ENCODE peak calls at places on chromosomes 4 and X, in seven cellular contexts. One of them, this sample, is unnamed.

GRCh38 chrX:9127991-9128390 is 94.1 kb upstream of the FAM9B start:
- DNase-seq in astrocyte: no peak
- DNase-seq in activated T-cell treated with anti-CD3 and anti-CD28 coated beads for 48 hours: no peak
- DNase-seq in heart right ventricle: no peak
- DNase-seq in amniotic stem cell: no peak
- DNase-seq in fibroblast of the aortic adventitia: no peak
- DNase-seq in CD8-positive, alpha-beta memory T cell: no peak
- DNase-seq in this sample: no peak

GRCh38 chrX:43969504-43970501 is 3.4 kb downstream of the NDP start:
- DNase-seq in astrocyte: peak; percentile 65
- DNase-seq in activated T-cell treated with anti-CD3 and anti-CD28 coated beads for 48 hours: no peak
- DNase-seq in heart right ventricle: no peak
- DNase-seq in amniotic stem cell: no peak
- DNase-seq in fibroblast of the aortic adventitia: peak; percentile 56
- DNase-seq in CD8-positive, alpha-beta memory T cell: no peak
- DNase-seq in this sample: no peak

GRCh38 chr4:112655270-112655669 is 18.3 kb downstream of the LARP7 start:
- DNase-seq in astrocyte: no peak
- DNase-seq in activated T-cell treated with anti-CD3 and anti-CD28 coated beads for 48 hours: no peak
- DNase-seq in heart right ventricle: no peak
- DNase-seq in amniotic stem cell: no peak
- DNase-seq in fibroblast of the aortic adventitia: no peak
- DNase-seq in CD8-positive, alpha-beta memory T cell: no peak
- DNase-seq in this sample: no peak

GRCh38 chr4:174467107-174467506 is 55.2 kb downstream of the HPGD start:
- DNase-seq in astrocyte: peak; percentile 8
- DNase-seq in activated T-cell treated with anti-CD3 and anti-CD28 coated beads for 48 hours: no peak
- DNase-seq in heart right ventricle: no peak
- DNase-seq in amniotic stem cell: no peak
- DNase-seq in fibroblast of the aortic adventitia: peak; percentile 33
- DNase-seq in CD8-positive, alpha-beta memory T cell: no peak
- DNase-seq in this sample: no peak

GRCh38 chrX:136585960-136586359 is 53.9 kb downstream of the VGLL1 start:
- DNase-seq in astrocyte: no peak
- DNase-seq in activated T-cell treated with anti-CD3 and anti-CD28 coated beads for 48 hours: no peak
- DNase-seq in heart right ventricle: no peak
- DNase-seq in amniotic stem cell: no peak
- DNase-seq in fibroblast of the aortic adventitia: no peak
- DNase-seq in CD8-positive, alpha-beta memory T cell: no peak
- DNase-seq in this sample: no peak

GRCh38 chrX:112834016-112834855 is 6.4 kb downstream of the AMOT start:
- DNase-seq in astrocyte: peak; percentile 78
- DNase-seq in activated T-cell treated with anti-CD3 and anti-CD28 coated beads for 48 hours: no peak
- DNase-seq in heart right ventricle: no peak
- DNase-seq in amniotic stem cell: peak; percentile 13
- DNase-seq in fibroblast of the aortic adventitia: peak; percentile 84
- DNase-seq in CD8-positive, alpha-beta memory T cell: no peak
- DNase-seq in this sample: peak; percentile 61

GRCh38 chrX:139831689-139832456 is 101.0 kb downstream of the ATP11C start:
- DNase-seq in astrocyte: peak; percentile 56
- DNase-seq in activated T-cell treated with anti-CD3 and anti-CD28 coated beads for 48 hours: no peak
- DNase-seq in heart right ventricle: no peak
- DNase-seq in amniotic stem cell: peak; percentile 0
- DNase-seq in fibroblast of the aortic adventitia: peak; percentile 83
- DNase-seq in CD8-positive, alpha-beta memory T cell: no peak
- DNase-seq in this sample: peak; percentile 38

GRCh38 chrX:49277520-49277799 is 7.9 kb downstream of the PPP1R3F start:
- DNase-seq in astrocyte: no peak
- DNase-seq in activated T-cell treated with anti-CD3 and anti-CD28 coated beads for 48 hours: no peak
- DNase-seq in heart right ventricle: no peak
- DNase-seq in amniotic stem cell: no peak
- DNase-seq in fibroblast of the aortic adventitia: no peak
- DNase-seq in CD8-positive, alpha-beta memory T cell: no peak
- DNase-seq in this sample: no peak

GRCh38 chrX:30308263-30309138 is 689 bp downstream of the NR0B1 start:
- DNase-seq in astrocyte: no peak
- DNase-seq in activated T-cell treated with anti-CD3 and anti-CD28 coated beads for 48 hours: no peak
- DNase-seq in heart right ventricle: no peak
- DNase-seq in amniotic stem cell: no peak
- DNase-seq in fibroblast of the aortic adventitia: no peak
- DNase-seq in CD8-positive, alpha-beta memory T cell: no peak
- DNase-seq in this sample: no peak

GRCh38 chrX:47169726-47170515 is 23.7 kb upstream of the UBA1 start:
- DNase-seq in astrocyte: peak; percentile 43
- DNase-seq in activated T-cell treated with anti-CD3 and anti-CD28 coated beads for 48 hours: no peak
- DNase-seq in heart right ventricle: peak; percentile 56
- DNase-seq in amniotic stem cell: no peak
- DNase-seq in fibroblast of the aortic adventitia: peak; percentile 72
- DNase-seq in CD8-positive, alpha-beta memory T cell: no peak
- DNase-seq in this sample: no peak

GRCh38 chr4:2264481-2265041 is 2.7 kb upstream of the MXD4 start:
- DNase-seq in astrocyte: no peak
- DNase-seq in activated T-cell treated with anti-CD3 and anti-CD28 coated beads for 48 hours: no peak
- DNase-seq in heart right ventricle: no peak
- DNase-seq in amniotic stem cell: no peak
- DNase-seq in fibroblast of the aortic adventitia: no peak
- DNase-seq in CD8-positive, alpha-beta memory T cell: no peak
- DNase-seq in this sample: no peak

GRCh38 chr4:31107362-31107761 is 387.2 kb downstream of the PCDH7 start:
- DNase-seq in astrocyte: peak; percentile 81
- DNase-seq in activated T-cell treated with anti-CD3 and anti-CD28 coated beads for 48 hours: no peak
- DNase-seq in heart right ventricle: no peak
- DNase-seq in amniotic stem cell: no peak
- DNase-seq in fibroblast of the aortic adventitia: peak; percentile 34
- DNase-seq in CD8-positive, alpha-beta memory T cell: no peak
- DNase-seq in this sample: no peak

GRCh38 chr4:111187108-111187507 is 564.2 kb upstream of the PITX2 start:
- DNase-seq in astrocyte: no peak
- DNase-seq in activated T-cell treated with anti-CD3 and anti-CD28 coated beads for 48 hours: no peak
- DNase-seq in heart right ventricle: no peak
- DNase-seq in amniotic stem cell: no peak
- DNase-seq in fibroblast of the aortic adventitia: no peak
- DNase-seq in CD8-positive, alpha-beta memory T cell: no peak
- DNase-seq in this sample: no peak

GRCh38 chrX:10450229-10450958 is 170.0 kb downstream of the MID1 start:
- DNase-seq in astrocyte: peak; percentile 86
- DNase-seq in activated T-cell treated with anti-CD3 and anti-CD28 coated beads for 48 hours: no peak
- DNase-seq in heart right ventricle: no peak
- DNase-seq in amniotic stem cell: peak; percentile 7
- DNase-seq in fibroblast of the aortic adventitia: peak; percentile 88
- DNase-seq in CD8-positive, alpha-beta memory T cell: no peak
- DNase-seq in this sample: peak; percentile 59

GRCh38 chr4:142567199-142567598 is 278.9 kb downstream of the INPP4B start:
- DNase-seq in astrocyte: no peak
- DNase-seq in activated T-cell treated with anti-CD3 and anti-CD28 coated beads for 48 hours: peak; percentile 34
- DNase-seq in heart right ventricle: no peak
- DNase-seq in amniotic stem cell: no peak
- DNase-seq in fibroblast of the aortic adventitia: no peak
- DNase-seq in CD8-positive, alpha-beta memory T cell: peak; percentile 10
- DNase-seq in this sample: no peak

GRCh38 chr4:128525939-128526630 is 238.5 kb upstream of the PGRMC2 start:
- DNase-seq in astrocyte: peak; percentile 57
- DNase-seq in activated T-cell treated with anti-CD3 and anti-CD28 coated beads for 48 hours: no peak
- DNase-seq in heart right ventricle: no peak
- DNase-seq in amniotic stem cell: no peak
- DNase-seq in fibroblast of the aortic adventitia: peak; percentile 66
- DNase-seq in CD8-positive, alpha-beta memory T cell: no peak
- DNase-seq in this sample: no peak

GRCh38 chr4:10016169-10016568 is 5.1 kb downstream of the SLC2A9 start:
- DNase-seq in astrocyte: no peak
- DNase-seq in activated T-cell treated with anti-CD3 and anti-CD28 coated beads for 48 hours: no peak
- DNase-seq in heart right ventricle: no peak
- DNase-seq in amniotic stem cell: no peak
- DNase-seq in fibroblast of the aortic adventitia: no peak
- DNase-seq in CD8-positive, alpha-beta memory T cell: no peak
- DNase-seq in this sample: no peak

GRCh38 chr4:42446823-42447222 is 49.5 kb downstream of the SHISA3 start:
- DNase-seq in astrocyte: no peak
- DNase-seq in activated T-cell treated with anti-CD3 and anti-CD28 coated beads for 48 hours: no peak
- DNase-seq in heart right ventricle: no peak
- DNase-seq in amniotic stem cell: no peak
- DNase-seq in fibroblast of the aortic adventitia: no peak
- DNase-seq in CD8-positive, alpha-beta memory T cell: no peak
- DNase-seq in this sample: no peak

GRCh38 chrX:43559643-43560042 is 96.5 kb upstream of the MAOA start:
- DNase-seq in astrocyte: peak; percentile 9
- DNase-seq in activated T-cell treated with anti-CD3 and anti-CD28 coated beads for 48 hours: peak; percentile 12
- DNase-seq in heart right ventricle: no peak
- DNase-seq in amniotic stem cell: no peak
- DNase-seq in fibroblast of the aortic adventitia: peak; percentile 43
- DNase-seq in CD8-positive, alpha-beta memory T cell: no peak
- DNase-seq in this sample: no peak

GRCh38 chrX:109658391-109658790 is 33.4 kb upstream of the KCNE5 start:
- DNase-seq in astrocyte: peak; percentile 11
- DNase-seq in activated T-cell treated with anti-CD3 and anti-CD28 coated beads for 48 hours: no peak
- DNase-seq in heart right ventricle: no peak
- DNase-seq in amniotic stem cell: no peak
- DNase-seq in fibroblast of the aortic adventitia: no peak
- DNase-seq in CD8-positive, alpha-beta memory T cell: no peak
- DNase-seq in this sample: no peak

GRCh38 chrX:15404712-15405111 is 20.5 kb upstream of the VEGFD start:
- DNase-seq in astrocyte: no peak
- DNase-seq in activated T-cell treated with anti-CD3 and anti-CD28 coated beads for 48 hours: no peak
- DNase-seq in heart right ventricle: peak; percentile 25
- DNase-seq in amniotic stem cell: no peak
- DNase-seq in fibroblast of the aortic adventitia: peak; percentile 77
- DNase-seq in CD8-positive, alpha-beta memory T cell: no peak
- DNase-seq in this sample: no peak

GRCh38 chrX:103423955-103424640 is 47.8 kb downstream of the BEX3 start:
- DNase-seq in astrocyte: no peak
- DNase-seq in activated T-cell treated with anti-CD3 and anti-CD28 coated beads for 48 hours: no peak
- DNase-seq in heart right ventricle: no peak
- DNase-seq in amniotic stem cell: no peak
- DNase-seq in fibroblast of the aortic adventitia: no peak
- DNase-seq in CD8-positive, alpha-beta memory T cell: no peak
- DNase-seq in this sample: no peak

GRCh38 chrX:112513154-112513553 is 166.6 kb downstream of the LHFPL1 start:
- DNase-seq in astrocyte: peak; percentile 33
- DNase-seq in activated T-cell treated with anti-CD3 and anti-CD28 coated beads for 48 hours: no peak
- DNase-seq in heart right ventricle: no peak
- DNase-seq in amniotic stem cell: peak; percentile 39
- DNase-seq in fibroblast of the aortic adventitia: no peak
- DNase-seq in CD8-positive, alpha-beta memory T cell: no peak
- DNase-seq in this sample: peak; percentile 57

GRCh38 chr4:29805245-29805644 is 914.9 kb upstream of the PCDH7 start:
- DNase-seq in astrocyte: no peak
- DNase-seq in activated T-cell treated with anti-CD3 and anti-CD28 coated beads for 48 hours: no peak
- DNase-seq in heart right ventricle: no peak
- DNase-seq in amniotic stem cell: no peak
- DNase-seq in fibroblast of the aortic adventitia: no peak
- DNase-seq in CD8-positive, alpha-beta memory T cell: no peak
- DNase-seq in this sample: no peak

GRCh38 chr4:123898941-123899666 is 502.5 kb downstream of the SPRY1 start:
- DNase-seq in astrocyte: no peak
- DNase-seq in activated T-cell treated with anti-CD3 and anti-CD28 coated beads for 48 hours: no peak
- DNase-seq in heart right ventricle: no peak
- DNase-seq in amniotic stem cell: no peak
- DNase-seq in fibroblast of the aortic adventitia: no peak
- DNase-seq in CD8-positive, alpha-beta memory T cell: no peak
- DNase-seq in this sample: no peak

GRCh38 chr4:158929939-158930344 is 161.1 kb downstream of the FNIP2 start:
- DNase-seq in astrocyte: no peak
- DNase-seq in activated T-cell treated with anti-CD3 and anti-CD28 coated beads for 48 hours: no peak
- DNase-seq in heart right ventricle: no peak
- DNase-seq in amniotic stem cell: no peak
- DNase-seq in fibroblast of the aortic adventitia: peak; percentile 21
- DNase-seq in CD8-positive, alpha-beta memory T cell: no peak
- DNase-seq in this sample: no peak

GRCh38 chrX:15221321-15221720 is 48.6 kb downstream of the ASB9 start:
- DNase-seq in astrocyte: no peak
- DNase-seq in activated T-cell treated with anti-CD3 and anti-CD28 coated beads for 48 hours: no peak
- DNase-seq in heart right ventricle: no peak
- DNase-seq in amniotic stem cell: no peak
- DNase-seq in fibroblast of the aortic adventitia: no peak
- DNase-seq in CD8-positive, alpha-beta memory T cell: no peak
- DNase-seq in this sample: no peak

GRCh38 chr4:183412836-183413561 is 31.4 kb upstream of the CDKN2AIP start:
- DNase-seq in astrocyte: no peak
- DNase-seq in activated T-cell treated with anti-CD3 and anti-CD28 coated beads for 48 hours: no peak
- DNase-seq in heart right ventricle: no peak
- DNase-seq in amniotic stem cell: no peak
- DNase-seq in fibroblast of the aortic adventitia: no peak
- DNase-seq in CD8-positive, alpha-beta memory T cell: no peak
- DNase-seq in this sample: no peak

GRCh38 chr4:111854494-111855087 is 290.7 kb upstream of the FAM241A start:
- DNase-seq in astrocyte: peak; percentile 3
- DNase-seq in activated T-cell treated with anti-CD3 and anti-CD28 coated beads for 48 hours: no peak
- DNase-seq in heart right ventricle: no peak
- DNase-seq in amniotic stem cell: no peak
- DNase-seq in fibroblast of the aortic adventitia: peak; percentile 53
- DNase-seq in CD8-positive, alpha-beta memory T cell: no peak
- DNase-seq in this sample: peak; percentile 19

This sample was measured in AG09319.